ENCODE peak calls at places on chromosome 1, in eight cellular contexts. One of them, this sample, is unnamed.

GRCh38 chr1:148315081-148315811 is 163.2 kb upstream of the NBPF11 start:
- DNase-seq in left ventricle myocardium inferior: no peak
- DNase-seq in Right ventricle myocardium superior: no peak
- DNase-seq in HFFc6: no peak
- DNase-seq in fibroblast of mammary gland: peak
- DNase-seq in cardiac septum: no peak
- DNase-seq in mucosa of gallbladder: no peak
- DNase-seq in fibroblast of gingiva: peak
- DNase-seq in this sample: no peak

GRCh38 chr1:173424786-173425407 is 52.2 kb upstream of the PRDX6 start:
- DNase-seq in left ventricle myocardium inferior: no peak
- DNase-seq in Right ventricle myocardium superior: no peak
- DNase-seq in HFFc6: peak
- DNase-seq in fibroblast of mammary gland: peak
- DNase-seq in cardiac septum: no peak
- DNase-seq in mucosa of gallbladder: no peak
- DNase-seq in fibroblast of gingiva: no peak
- DNase-seq in this sample: no peak

GRCh38 chr1:223331929-223332328 is 32.0 kb downstream of the SUSD4 start:
- DNase-seq in left ventricle myocardium inferior: no peak
- DNase-seq in Right ventricle myocardium superior: no peak
- DNase-seq in HFFc6: peak
- DNase-seq in fibroblast of mammary gland: peak
- DNase-seq in cardiac septum: no peak
- DNase-seq in mucosa of gallbladder: no peak
- DNase-seq in fibroblast of gingiva: no peak
- DNase-seq in this sample: no peak

GRCh38 chr1:61051455-61052392 is 30.6 kb upstream of the NFIA start:
- DNase-seq in left ventricle myocardium inferior: peak
- DNase-seq in Right ventricle myocardium superior: peak
- DNase-seq in HFFc6: no peak
- DNase-seq in fibroblast of mammary gland: peak
- DNase-seq in cardiac septum: no peak
- DNase-seq in mucosa of gallbladder: no peak
- DNase-seq in fibroblast of gingiva: no peak
- DNase-seq in this sample: peak

GRCh38 chr1:218499021-218499691 is 154.0 kb downstream of the TGFB2 start:
- DNase-seq in left ventricle myocardium inferior: no peak
- DNase-seq in Right ventricle myocardium superior: no peak
- DNase-seq in HFFc6: peak
- DNase-seq in fibroblast of mammary gland: peak
- DNase-seq in cardiac septum: no peak
- DNase-seq in mucosa of gallbladder: no peak
- DNase-seq in fibroblast of gingiva: peak
- DNase-seq in this sample: no peak

GRCh38 chr1:59701376-59701775 is 113.4 kb upstream of the HOOK1 start:
- DNase-seq in left ventricle myocardium inferior: no peak
- DNase-seq in Right ventricle myocardium superior: no peak
- DNase-seq in HFFc6: no peak
- DNase-seq in fibroblast of mammary gland: peak
- DNase-seq in cardiac septum: no peak
- DNase-seq in mucosa of gallbladder: no peak
- DNase-seq in fibroblast of gingiva: peak
- DNase-seq in this sample: no peak

GRCh38 chr1:162161921-162162550 is 92.5 kb downstream of the NOS1AP start:
- DNase-seq in left ventricle myocardium inferior: no peak
- DNase-seq in Right ventricle myocardium superior: no peak
- DNase-seq in HFFc6: peak
- DNase-seq in fibroblast of mammary gland: no peak
- DNase-seq in cardiac septum: no peak
- DNase-seq in mucosa of gallbladder: no peak
- DNase-seq in fibroblast of gingiva: no peak
- DNase-seq in this sample: no peak

GRCh38 chr1:90708236-90708786 is 8.8 kb downstream of the BARHL2 start:
- DNase-seq in left ventricle myocardium inferior: no peak
- DNase-seq in Right ventricle myocardium superior: no peak
- DNase-seq in HFFc6: no peak
- DNase-seq in fibroblast of mammary gland: no peak
- DNase-seq in cardiac septum: no peak
- DNase-seq in mucosa of gallbladder: no peak
- DNase-seq in fibroblast of gingiva: no peak
- DNase-seq in this sample: no peak

GRCh38 chr1:12715896-12716437 is at the start of gene AADACL3:
- DNase-seq in left ventricle myocardium inferior: no peak
- DNase-seq in Right ventricle myocardium superior: no peak
- DNase-seq in HFFc6: no peak
- DNase-seq in fibroblast of mammary gland: no peak
- DNase-seq in cardiac septum: no peak
- DNase-seq in mucosa of gallbladder: no peak
- DNase-seq in fibroblast of gingiva: no peak
- DNase-seq in this sample: no peak

GRCh38 chr1:165828581-165829329 is 1.3 kb downstream of the UCK2 start:
- DNase-seq in left ventricle myocardium inferior: peak
- DNase-seq in Right ventricle myocardium superior: peak
- DNase-seq in HFFc6: peak
- DNase-seq in fibroblast of mammary gland: peak
- DNase-seq in cardiac septum: peak
- DNase-seq in mucosa of gallbladder: peak
- DNase-seq in fibroblast of gingiva: peak
- DNase-seq in this sample: peak

GRCh38 chr1:109886827-109887226 is 23.8 kb upstream of the CSF1 start:
- DNase-seq in left ventricle myocardium inferior: no peak
- DNase-seq in Right ventricle myocardium superior: no peak
- DNase-seq in HFFc6: no peak
- DNase-seq in fibroblast of mammary gland: no peak
- DNase-seq in cardiac septum: peak
- DNase-seq in mucosa of gallbladder: no peak
- DNase-seq in fibroblast of gingiva: no peak
- DNase-seq in this sample: no peak

GRCh38 chr1:112388436-112388835 is 7.6 kb upstream of the CTTNBP2NL start:
- DNase-seq in left ventricle myocardium inferior: no peak
- DNase-seq in Right ventricle myocardium superior: no peak
- DNase-seq in HFFc6: no peak
- DNase-seq in fibroblast of mammary gland: peak
- DNase-seq in cardiac septum: no peak
- DNase-seq in mucosa of gallbladder: no peak
- DNase-seq in fibroblast of gingiva: no peak
- DNase-seq in this sample: no peak

GRCh38 chr1:48107516-48107915 is 110.3 kb upstream of the TRABD2B start:
- DNase-seq in left ventricle myocardium inferior: no peak
- DNase-seq in Right ventricle myocardium superior: no peak
- DNase-seq in HFFc6: no peak
- DNase-seq in fibroblast of mammary gland: no peak
- DNase-seq in cardiac septum: no peak
- DNase-seq in mucosa of gallbladder: no peak
- DNase-seq in fibroblast of gingiva: no peak
- DNase-seq in this sample: no peak

GRCh38 chr1:60886793-60887331 is 195.5 kb upstream of the NFIA start:
- DNase-seq in left ventricle myocardium inferior: no peak
- DNase-seq in Right ventricle myocardium superior: no peak
- DNase-seq in HFFc6: no peak
- DNase-seq in fibroblast of mammary gland: no peak
- DNase-seq in cardiac septum: no peak
- DNase-seq in mucosa of gallbladder: no peak
- DNase-seq in fibroblast of gingiva: no peak
- DNase-seq in this sample: no peak

GRCh38 chr1:178047403-178048093 is 46.4 kb upstream of the RASAL2 start:
- DNase-seq in left ventricle myocardium inferior: no peak
- DNase-seq in Right ventricle myocardium superior: no peak
- DNase-seq in HFFc6: no peak
- DNase-seq in fibroblast of mammary gland: no peak
- DNase-seq in cardiac septum: no peak
- DNase-seq in mucosa of gallbladder: no peak
- DNase-seq in fibroblast of gingiva: no peak
- DNase-seq in this sample: no peak

GRCh38 chr1:160777486-160778089 is 18.4 kb upstream of the LY9 start:
- DNase-seq in left ventricle myocardium inferior: no peak
- DNase-seq in Right ventricle myocardium superior: no peak
- DNase-seq in HFFc6: no peak
- DNase-seq in fibroblast of mammary gland: peak
- DNase-seq in cardiac septum: no peak
- DNase-seq in mucosa of gallbladder: peak
- DNase-seq in fibroblast of gingiva: no peak
- DNase-seq in this sample: no peak

GRCh38 chr1:25699501-25700089 is 83.0 kb downstream of the MAN1C1 start:
- DNase-seq in left ventricle myocardium inferior: peak
- DNase-seq in Right ventricle myocardium superior: peak
- DNase-seq in HFFc6: no peak
- DNase-seq in fibroblast of mammary gland: peak
- DNase-seq in cardiac septum: peak
- DNase-seq in mucosa of gallbladder: no peak
- DNase-seq in fibroblast of gingiva: no peak
- DNase-seq in this sample: peak

GRCh38 chr1:90851711-90852050 is 134.6 kb upstream of the BARHL2 start:
- DNase-seq in left ventricle myocardium inferior: no peak
- DNase-seq in Right ventricle myocardium superior: no peak
- DNase-seq in HFFc6: no peak
- DNase-seq in fibroblast of mammary gland: no peak
- DNase-seq in cardiac septum: no peak
- DNase-seq in mucosa of gallbladder: no peak
- DNase-seq in fibroblast of gingiva: no peak
- DNase-seq in this sample: no peak

GRCh38 chr1:100860397-100860991 is 34.1 kb downstream of the EXTL2 start:
- DNase-seq in left ventricle myocardium inferior: no peak
- DNase-seq in Right ventricle myocardium superior: no peak
- DNase-seq in HFFc6: peak
- DNase-seq in fibroblast of mammary gland: peak
- DNase-seq in cardiac septum: no peak
- DNase-seq in mucosa of gallbladder: no peak
- DNase-seq in fibroblast of gingiva: peak
- DNase-seq in this sample: no peak

GRCh38 chr1:89780721-89781120 is 40.1 kb upstream of the LRRC8D start:
- DNase-seq in left ventricle myocardium inferior: no peak
- DNase-seq in Right ventricle myocardium superior: no peak
- DNase-seq in HFFc6: peak
- DNase-seq in fibroblast of mammary gland: peak
- DNase-seq in cardiac septum: no peak
- DNase-seq in mucosa of gallbladder: no peak
- DNase-seq in fibroblast of gingiva: peak
- DNase-seq in this sample: no peak

GRCh38 chr1:88800382-88801051 is 90.8 kb downstream of the GTF2B start:
- DNase-seq in left ventricle myocardium inferior: no peak
- DNase-seq in Right ventricle myocardium superior: no peak
- DNase-seq in HFFc6: peak
- DNase-seq in fibroblast of mammary gland: peak
- DNase-seq in cardiac septum: no peak
- DNase-seq in mucosa of gallbladder: no peak
- DNase-seq in fibroblast of gingiva: peak
- DNase-seq in this sample: no peak

GRCh38 chr1:16122916-16123315 is 33.0 kb downstream of the EPHA2 start:
- DNase-seq in left ventricle myocardium inferior: no peak
- DNase-seq in Right ventricle myocardium superior: no peak
- DNase-seq in HFFc6: peak
- DNase-seq in fibroblast of mammary gland: peak
- DNase-seq in cardiac septum: no peak
- DNase-seq in mucosa of gallbladder: no peak
- DNase-seq in fibroblast of gingiva: peak
- DNase-seq in this sample: peak

GRCh38 chr1:2358072-2358471 is 33.3 kb downstream of the MORN1 start:
- DNase-seq in left ventricle myocardium inferior: no peak
- DNase-seq in Right ventricle myocardium superior: peak
- DNase-seq in HFFc6: no peak
- DNase-seq in fibroblast of mammary gland: no peak
- DNase-seq in cardiac septum: peak
- DNase-seq in mucosa of gallbladder: no peak
- DNase-seq in fibroblast of gingiva: no peak
- DNase-seq in this sample: no peak

GRCh38 chr1:25906644-25907300 is 553 bp upstream of the STMN1 start:
- DNase-seq in left ventricle myocardium inferior: peak
- DNase-seq in Right ventricle myocardium superior: no peak
- DNase-seq in HFFc6: no peak
- DNase-seq in fibroblast of mammary gland: no peak
- DNase-seq in cardiac septum: peak
- DNase-seq in mucosa of gallbladder: no peak
- DNase-seq in fibroblast of gingiva: no peak
- DNase-seq in this sample: no peak

GRCh38 chr1:11531314-11531870 is 52.4 kb downstream of the DISP3 start:
- DNase-seq in left ventricle myocardium inferior: no peak
- DNase-seq in Right ventricle myocardium superior: no peak
- DNase-seq in HFFc6: no peak
- DNase-seq in fibroblast of mammary gland: no peak
- DNase-seq in cardiac septum: peak
- DNase-seq in mucosa of gallbladder: no peak
- DNase-seq in fibroblast of gingiva: no peak
- DNase-seq in this sample: no peak

GRCh38 chr1:56541408-56541807 is 38.0 kb downstream of the PLPP3 start:
- DNase-seq in left ventricle myocardium inferior: no peak
- DNase-seq in Right ventricle myocardium superior: no peak
- DNase-seq in HFFc6: no peak
- DNase-seq in fibroblast of mammary gland: no peak
- DNase-seq in cardiac septum: no peak
- DNase-seq in mucosa of gallbladder: no peak
- DNase-seq in fibroblast of gingiva: no peak
- DNase-seq in this sample: no peak

GRCh38 chr1:203636306-203636705 is 9.7 kb downstream of the ATP2B4 start:
- DNase-seq in left ventricle myocardium inferior: no peak
- DNase-seq in Right ventricle myocardium superior: no peak
- DNase-seq in HFFc6: no peak
- DNase-seq in fibroblast of mammary gland: peak
- DNase-seq in cardiac septum: no peak
- DNase-seq in mucosa of gallbladder: no peak
- DNase-seq in fibroblast of gingiva: no peak
- DNase-seq in this sample: peak

GRCh38 chr1:55670331-55671082 is 455.3 kb upstream of the USP24 start:
- DNase-seq in left ventricle myocardium inferior: no peak
- DNase-seq in Right ventricle myocardium superior: no peak
- DNase-seq in HFFc6: no peak
- DNase-seq in fibroblast of mammary gland: peak
- DNase-seq in cardiac septum: no peak
- DNase-seq in mucosa of gallbladder: no peak
- DNase-seq in fibroblast of gingiva: peak
- DNase-seq in this sample: no peak

GRCh38 chr1:246126580-246126979 is 380.5 kb downstream of the SMYD3 start:
- DNase-seq in left ventricle myocardium inferior: no peak
- DNase-seq in Right ventricle myocardium superior: no peak
- DNase-seq in HFFc6: no peak
- DNase-seq in fibroblast of mammary gland: no peak
- DNase-seq in cardiac septum: no peak
- DNase-seq in mucosa of gallbladder: no peak
- DNase-seq in fibroblast of gingiva: no peak
- DNase-seq in this sample: no peak

GRCh38 chr1:167737169-167737568 is 15.4 kb downstream of the MPZL1 start:
- DNase-seq in left ventricle myocardium inferior: no peak
- DNase-seq in Right ventricle myocardium superior: no peak
- DNase-seq in HFFc6: no peak
- DNase-seq in fibroblast of mammary gland: no peak
- DNase-seq in cardiac septum: no peak
- DNase-seq in mucosa of gallbladder: no peak
- DNase-seq in fibroblast of gingiva: no peak
- DNase-seq in this sample: no peak

GRCh38 chr1:23167353-23168078 is 1.1 kb downstream of the LUZP1 start:
- DNase-seq in left ventricle myocardium inferior: peak
- DNase-seq in Right ventricle myocardium superior: peak
- DNase-seq in HFFc6: peak
- DNase-seq in fibroblast of mammary gland: peak
- DNase-seq in cardiac septum: no peak
- DNase-seq in mucosa of gallbladder: peak
- DNase-seq in fibroblast of gingiva: peak
- DNase-seq in this sample: peak

GRCh38 chr1:41418868-41419583 is 57.8 kb downstream of the FOXO6 start:
- DNase-seq in left ventricle myocardium inferior: peak
- DNase-seq in Right ventricle myocardium superior: peak
- DNase-seq in HFFc6: peak
- DNase-seq in fibroblast of mammary gland: peak
- DNase-seq in cardiac septum: peak
- DNase-seq in mucosa of gallbladder: peak
- DNase-seq in fibroblast of gingiva: peak
- DNase-seq in this sample: peak